ENCODE peak calls at places on chromosomes 5 and 9, in four cellular contexts. P, W, A and E are unnamed samples. For H3K4me1, the result is how much of the 10 kb centered on the place peaks cover.

GRCh38 chr5:78547731-78548189 is 100.8 kb downstream of the LHFPL2 start:
- ATAC-seq in A (peak), P (no peak), W (peak), E (peak)

GRCh38 chr5:69509212-69509611 is 16.6 kb downstream of the OCLN start:
- ATAC-seq in W (no peak), A (no peak), P (no peak), E (no peak)

GRCh38 chr9:97863314-97863713 is 10.3 kb downstream of the FOXE1 start:
- ATAC-seq in A (no peak), W (no peak), P (no peak), E (no peak)

GRCh38 chr5:149450199-149450598 is 71.1 kb upstream of the IL17B start:
- ATAC-seq in P (no peak), W (peak), A (no peak), E (peak)

GRCh38 chr9:121708768-121709488 is 57.5 kb downstream of the DAB2IP start:
- ATAC-seq in A (no peak), W (no peak), P (peak), E (peak)

GRCh38 chr9:89661391-89661949 is 56.7 kb downstream of the GADD45G start:
- ATAC-seq in P (peak), W (peak), A (peak), E (peak)

GRCh38 chr5:27026059-27026458 is 12.3 kb downstream of the CDH9 start:
- ATAC-seq in W (no peak), P (no peak), A (no peak), E (no peak)

GRCh38 chr5:178474562-178475184 is 115.5 kb downstream of the COL23A1 start:
- ATAC-seq in A (peak), P (no peak), W (no peak), E (no peak)

GRCh38 chr5:173158366-173158765 is 14.0 kb downstream of the BNIP1 start:
- ATAC-seq in W (no peak), P (no peak), A (no peak), E (no peak)

GRCh38 chr9:23172979-23173637 is 652.9 kb downstream of the ELAVL2 start:
- ATAC-seq in P (no peak), W (no peak), A (no peak), E (no peak)

GRCh38 chr9:8821910-8822666 is 1022.5 kb upstream of the DMAC1 start:
- ATAC-seq in W (no peak), P (no peak), A (no peak), E (no peak)

GRCh38 chr9:32524558-32525461 is 1.2 kb downstream of the RIGI start:
- ATAC-seq in A (peak), P (peak), W (peak), E (no peak)

GRCh38 chr5:138844812-138845513 is 30.2 kb downstream of the LRRTM2 start:
- ATAC-seq in W (peak), P (no peak), A (no peak), E (peak)

GRCh38 chr5:62778327-62779009 is 199.8 kb downstream of the LRRC70 start:
- ATAC-seq in W (peak), P (peak), A (no peak), E (no peak)

GRCh38 chr9:101650096-101650495 is 55.3 kb upstream of the PPP3R2 start:
- ATAC-seq in P (no peak), W (no peak), A (no peak), E (no peak)

GRCh38 chr9:92669527-92669889 is 423 bp downstream of the IPPK start:
- ATAC-seq in P (peak), W (peak), A (peak), E (no peak)

GRCh38 chr5:58987193-58987592 is 404.3 kb downstream of the RAB3C start:
- ATAC-seq in A (no peak), W (no peak), P (no peak), E (no peak)

GRCh38 chr9:133347985-133348762 is at the start of the genes MED22 and RPL7A:
- ATAC-seq in A (peak), W (peak), P (peak), E (peak)

GRCh38 chr5:76737131-76737556 is 21.2 kb downstream of the F2R start:
- ATAC-seq in P (no peak), W (no peak), A (no peak), E (no peak)

GRCh38 chr9:126327750-126328120 is 1.1 kb downstream of the MVB12B start:
- ATAC-seq in W (no peak), P (no peak), A (no peak), E (no peak)

GRCh38 chr5:127409236-127409921 is 108.1 kb upstream of the PRRC1 start:
- ATAC-seq in W (no peak), P (no peak), A (no peak), E (no peak)

GRCh38 chr9:68577778-68578591 is 37.3 kb upstream of the TMEM252 start:
- ATAC-seq in A (no peak), P (no peak), W (no peak), E (no peak)

GRCh38 chr9:121333950-121334773 is 35.9 kb downstream of the STOM start:
- ATAC-seq in A (no peak), P (no peak), W (peak), E (peak)

GRCh38 chr9:22623236-22623635 is 176.6 kb downstream of the DMRTA1 start:
- ATAC-seq in P (no peak), W (peak), A (no peak), E (no peak)

GRCh38 chr5:72079288-72079687 is 28.0 kb upstream of the MAP1B start:
- ATAC-seq in P (peak), A (no peak), W (no peak), E (peak)

GRCh38 chr9:113525208-113525607 is 61.7 kb downstream of the RGS3 start:
- ATAC-seq in P (no peak), W (no peak), A (no peak), E (no peak)

GRCh38 chr9:115591584-115591984 is 473.6 kb upstream of the TNC start:
- ATAC-seq in A (peak), P (peak), W (peak), E (peak)

GRCh38 chr5:138849439-138849838 is 25.7 kb downstream of the LRRTM2 start:
- ATAC-seq in A (no peak), W (no peak), P (no peak), E (no peak)

GRCh38 chr5:164504141-164504772 is 998.8 kb downstream of the MAT2B start:
- ATAC-seq in P (no peak), A (peak), W (no peak), E (no peak)

GRCh38 chr9:21560281-21560745 is 78.2 kb upstream of the IFNE start:
- ATAC-seq in A (peak), W (no peak), P (peak), E (no peak)

GRCh38 chr9:89039092-89039465 is 47.8 kb downstream of the S1PR3 start:
- ATAC-seq in P (no peak), A (no peak), W (no peak), E (no peak)

GRCh38 chr9:114852050-114852594 is 46.3 kb upstream of the TNFSF15 start:
- ATAC-seq in W (peak), A (peak), P (no peak), E (peak)

GRCh38 chr5:11760940-11761603 is 143.2 kb downstream of the CTNND2 start:
- ATAC-seq in P (no peak), A (peak), W (no peak), E (no peak)

GRCh38 chr5:395921-396714 is 46.9 kb upstream of the EXOC3 start:
- ATAC-seq in A (no peak), W (peak), P (no peak), E (peak)

GRCh38 chr5:395156-395920 is 47.6 kb upstream of the EXOC3 start:
- ATAC-seq in W (no peak), A (peak), P (no peak), E (no peak)

GRCh38 chr5:392431-392988 is 50.5 kb upstream of the EXOC3 start:
- ATAC-seq in W (no peak), A (no peak), P (peak), E (no peak)

GRCh38 chr5:394671-395155 is 48.3 kb upstream of the EXOC3 start:
- ATAC-seq in W (no peak), A (no peak), P (no peak), E (no peak)

DNA sequence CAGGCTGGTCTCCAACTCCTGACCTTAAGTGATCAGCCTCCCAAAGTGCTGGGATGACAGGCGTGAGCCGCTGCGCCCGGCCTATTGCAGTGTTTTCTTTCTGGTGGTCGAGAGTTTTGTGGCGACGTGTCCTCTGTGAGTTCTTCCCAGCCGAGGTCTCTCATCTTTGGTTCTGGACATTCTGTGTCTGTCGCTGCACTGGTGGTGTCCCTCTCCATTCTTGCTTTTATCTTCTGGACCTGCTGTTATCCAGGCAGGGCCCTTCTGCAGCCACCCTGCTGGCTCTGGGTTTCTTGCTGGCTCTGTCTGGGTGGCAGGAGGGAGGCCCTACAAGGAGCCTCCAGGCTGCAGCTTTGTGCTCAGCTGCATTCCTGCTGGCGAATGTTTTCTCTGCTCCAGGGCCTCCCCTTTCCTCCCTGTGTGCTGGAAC is 49.1 kb upstream of the EXOC3 start:
- ATAC-seq in P (no peak), W (no peak), A (no peak), E (no peak)
- H3K4me1 ChIP-seq in P (half or more), W (under half), A (under half), E (under half)

DNA sequence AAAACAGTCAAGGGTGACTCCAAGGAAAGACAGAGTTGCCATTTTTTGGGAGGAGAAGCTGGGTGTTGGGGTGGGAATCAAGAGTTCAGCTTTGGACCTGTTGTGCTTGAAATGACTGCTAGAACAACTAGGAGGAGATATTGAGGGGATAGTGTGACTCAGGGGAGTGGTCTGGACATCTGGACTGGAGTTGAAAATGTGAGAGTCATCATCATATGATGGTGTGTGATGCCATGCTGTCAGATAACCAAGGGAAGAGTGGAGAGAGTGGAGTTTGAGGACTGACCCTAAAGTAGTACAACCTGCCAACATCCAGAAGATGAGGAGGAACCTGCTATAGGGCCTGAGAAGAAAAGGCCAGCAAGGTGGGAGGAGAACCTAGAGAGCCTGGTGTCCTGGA is 199.7 kb downstream of the ARHGEF28 start:
- ATAC-seq in W (no peak), P (no peak), A (no peak), E (no peak)
- H3K27ac ChIP-seq in W (peak), P (no peak), A (no peak), E (no peak)

DNA sequence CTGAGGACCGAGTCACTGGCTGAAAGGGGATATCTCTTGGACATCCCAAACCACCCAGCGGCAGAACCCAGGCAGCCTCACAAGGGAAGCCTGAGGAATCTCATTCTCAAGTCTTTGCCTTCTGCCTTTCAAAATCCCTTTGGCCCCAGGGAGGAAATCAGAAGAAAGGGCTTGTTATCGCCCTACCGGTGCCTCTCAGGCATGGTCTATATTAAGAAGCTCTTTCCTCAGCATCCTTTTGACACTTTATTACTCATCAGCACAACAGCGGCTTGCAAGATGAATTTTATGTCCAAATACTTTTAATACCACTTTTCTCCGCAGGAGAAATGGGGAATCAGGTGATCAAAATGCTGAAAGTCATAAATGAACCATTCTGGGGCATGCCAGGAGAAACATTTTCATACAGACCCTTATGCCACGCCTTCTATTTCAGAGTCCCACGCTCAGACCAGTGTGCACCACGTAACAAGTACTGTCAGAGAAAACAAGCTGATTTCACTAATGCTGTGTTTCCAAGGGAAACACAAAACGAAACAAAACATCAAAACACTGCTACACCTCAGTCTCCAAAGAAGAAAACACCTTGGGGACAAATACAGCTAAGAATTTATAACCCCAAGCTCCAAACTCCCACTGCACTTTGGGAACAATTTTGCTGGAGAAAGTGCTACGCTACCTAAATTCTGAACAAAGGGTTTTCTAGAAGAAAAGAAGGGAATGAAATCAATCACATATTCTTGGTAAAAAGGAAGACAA is 30.0 kb downstream of the RAPGEF1 start:
- ATAC-seq in W (no peak), A (no peak), P (no peak), E (no peak)
- H3K4me1 ChIP-seq in W (under half), A (half or more), P (under half), E (under half)

GRCh38 chr9:72733896-72734295 is 212.5 kb downstream of the TMC1 start:
- ATAC-seq in A (no peak), W (no peak), P (no peak), E (no peak)
- H3K27ac ChIP-seq in A (no peak), W (no peak), P (no peak), E (no peak)

GRCh38 chr9:95265960-95266359 is 51.5 kb downstream of the FANCC start:
- ATAC-seq in P (no peak), A (no peak), W (no peak), E (no peak)

GRCh38 chr9:95266649-95267048 is 50.9 kb downstream of the FANCC start:
- ATAC-seq in P (no peak), A (no peak), W (no peak), E (no peak)

GRCh38 chr9:95264954-95265615 is 52.4 kb downstream of the FANCC start:
- ATAC-seq in P (no peak), A (peak), W (no peak), E (no peak)

DNA sequence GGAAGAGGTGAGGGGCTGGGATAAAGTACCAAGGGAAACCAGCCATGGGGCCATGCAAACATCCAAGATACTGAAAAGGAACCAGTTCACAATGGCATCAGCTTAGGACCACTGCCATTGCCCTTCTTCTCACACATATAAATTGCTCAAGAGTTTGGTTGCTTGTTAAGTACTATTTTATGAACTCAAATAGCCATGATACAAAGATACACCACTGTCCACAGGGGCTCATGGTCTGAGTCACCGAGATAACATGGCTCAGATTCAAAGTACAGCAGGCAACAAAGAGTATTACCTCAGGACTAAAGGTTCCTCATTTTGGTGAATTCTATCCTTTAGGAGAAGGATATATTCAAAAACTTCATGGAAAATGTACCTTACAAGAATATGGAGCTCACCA is 55.6 kb downstream of the FANCC start:
- ATAC-seq in W (no peak), A (no peak), P (no peak), E (no peak)
- H3K4me1 ChIP-seq in W (under half), A (under half), P (under half), E (under half)

GRCh38 chr5:181212080-181212479 is 7.1 kb upstream of the TRIM7 start:
- ATAC-seq in A (no peak), W (no peak), P (no peak), E (no peak)
- H3K27ac ChIP-seq in A (no peak), W (no peak), P (no peak), E (no peak)

GRCh38 chr5:98929123-98929981 is 545 bp upstream of the CHD1 start:
- ATAC-seq in W (peak), P (peak), A (peak), E (peak)

GRCh38 chr5:98933446-98934072 is 4.8 kb upstream of the CHD1 start:
- ATAC-seq in P (no peak), A (no peak), W (no peak), E (no peak)

GRCh38 chr5:98929982-98930355 is 1.2 kb upstream of the CHD1 start:
- ATAC-seq in A (no peak), W (no peak), P (no peak), E (no peak)

GRCh38 chr5:98928802-98929122 is at the start of gene CHD1:
- ATAC-seq in P (peak), W (peak), A (peak), E (peak)

GRCh38 chr5:98930972-98931762 is 2.4 kb upstream of the CHD1 start:
- ATAC-seq in A (no peak), W (no peak), P (no peak), E (no peak)
- H3K4me1 ChIP-seq in A (under half), W (under half), P (under half), E (under half)

GRCh38 chr9:127790094-127790855 is 4.4 kb downstream of the CDK9 start:
- ATAC-seq in P (no peak), W (no peak), A (no peak), E (no peak)
- H3K27ac ChIP-seq in P (no peak), W (no peak), A (peak), E (no peak)